ENCODE peak calls at places on chromosomes 1 and 21, in nine cellular contexts. B, X, V, P, Y, U, M, H and J are unnamed samples.

GRCh38 chr1:244964112-244964971 is 100.0 kb upstream of the HNRNPU start:
- DNase-seq in B (no peak), X (no peak), V (no peak), P (no peak), Y (peak), U (peak), M (peak), H (peak), J (no peak)

GRCh38 chr1:225882699-225883615 is 777 bp upstream of the TMEM63A start:
- DNase-seq in B (no peak), X (no peak), V (peak), P (peak), Y (peak), U (peak), M (peak), H (no peak), J (peak)

GRCh38 chr1:26349196-26349885 is 4.6 kb downstream of the CRYBG2 start:
- DNase-seq in B (no peak), X (no peak), V (no peak), P (no peak), Y (no peak), U (peak), M (peak), H (no peak), J (no peak)

GRCh38 chr1:59052194-59052593 is 244.7 kb upstream of the FGGY start:
- DNase-seq in B (no peak), X (no peak), V (no peak), P (no peak), Y (no peak), U (no peak), M (no peak), H (no peak), J (no peak)

GRCh38 chr1:71414229-71414628 is 333.4 kb upstream of the ZRANB2 start:
- DNase-seq in B (no peak), X (peak), V (no peak), P (no peak), Y (no peak), U (no peak), M (no peak), H (no peak), J (no peak)

GRCh38 chr1:42962641-42963377 is 4.1 kb upstream of the SLC2A1 start:
- DNase-seq in B (peak), X (peak), V (peak), P (no peak), Y (no peak), U (no peak), M (no peak), H (peak), J (no peak)

GRCh38 chr1:107145637-107146036 is 4.8 kb downstream of the NTNG1 start:
- DNase-seq in B (no peak), X (no peak), V (no peak), P (no peak), Y (no peak), U (no peak), M (no peak), H (no peak), J (no peak)

GRCh38 chr1:27605796-27606707 is 2.1 kb upstream of the AHDC1 start:
- DNase-seq in B (no peak), X (peak), V (peak), P (peak), Y (peak), U (peak), M (peak), H (peak), J (no peak)

GRCh38 chr21:31801551-31802234 is 69.8 kb upstream of the SCAF4 start:
- DNase-seq in B (peak), X (no peak), V (no peak), P (no peak), Y (no peak), U (no peak), M (no peak), H (no peak), J (no peak)

GRCh38 chr1:214377886-214378285 is 96.9 kb downstream of the SMYD2 start:
- DNase-seq in B (no peak), X (no peak), V (no peak), P (no peak), Y (no peak), U (no peak), M (peak), H (peak), J (no peak)

GRCh38 chr1:46036894-46037596 is 95.4 kb downstream of the PIK3R3 start:
- DNase-seq in B (no peak), X (peak), V (peak), P (peak), Y (peak), U (peak), M (peak), H (peak), J (peak)

GRCh38 chr1:2088434-2088833 is 38.2 kb downstream of the PRKCZ start:
- DNase-seq in B (no peak), X (no peak), V (no peak), P (no peak), Y (no peak), U (peak), M (peak), H (peak), J (no peak)

GRCh38 chr1:185244015-185244747 is 72.9 kb downstream of the IVNS1ABP start:
- DNase-seq in B (no peak), X (no peak), V (no peak), P (no peak), Y (peak), U (peak), M (peak), H (peak), J (no peak)

GRCh38 chr1:66637146-66637545 is 103.2 kb downstream of the SGIP1 start:
- DNase-seq in B (no peak), X (no peak), V (no peak), P (no peak), Y (no peak), U (no peak), M (no peak), H (no peak), J (no peak)